ENCODE peak calls at places on chromosomes 1 and 21, in nine cellular contexts. I is NCI-H2081; S is central memory CD4-positive, alpha-beta T cell; E is GM23248; L is heart left ventricle; Q is NCI-H460; G is ACHN; O is mesenteric fat pad; D is AG08396. W is an unnamed sample.

GRCh38 chr1:232963366-232963765 is 13.0 kb downstream of the NTPCR start:
- DNase-seq in E (no peak), D (no peak), G (no peak), Q (no peak), I (no peak), S (no peak), O (no peak), L (no peak), W (no peak)

GRCh38 chr21:32772281-32773047 is 909 bp upstream of the PAXBP1 start:
- DNase-seq in G (peak), E (peak), O (no peak), L (no peak), Q (no peak), D (peak), I (no peak), S (peak), W (peak)

GRCh38 chr1:95006681-95007080 is 66.1 kb downstream of the ALG14 start:
- DNase-seq in D (no peak), E (no peak), I (no peak), L (no peak), G (no peak), Q (no peak), O (no peak), S (no peak), W (no peak)

GRCh38 chr1:201486158-201486557 is 17.2 kb upstream of the PHLDA3 start:
- DNase-seq in E (peak), I (no peak), Q (no peak), S (no peak), G (no peak), D (no peak), L (no peak), O (no peak), W (no peak)

GRCh38 chr1:115496904-115497527 is 144.8 kb upstream of the VANGL1 start:
- DNase-seq in I (no peak), G (peak), L (no peak), Q (no peak), E (peak), D (peak), S (no peak), O (no peak), W (no peak)

GRCh38 chr1:30919025-30919881 is 10.7 kb upstream of the SDC3 start:
- DNase-seq in I (no peak), E (peak), G (peak), O (peak), D (peak), Q (no peak), L (no peak), S (no peak), W (no peak)

GRCh38 chr1:96028071-96028470 is 693.5 kb upstream of the PTBP2 start:
- DNase-seq in E (no peak), D (no peak), Q (no peak), I (no peak), O (no peak), G (no peak), S (no peak), L (peak), W (no peak)

GRCh38 chr1:35808376-35809155 is 750 bp downstream of the AGO4 start:
- DNase-seq in D (peak), G (peak), S (no peak), E (peak), L (peak), Q (no peak), O (no peak), I (no peak), W (peak)

GRCh38 chr1:38585460-38585859 is 274.1 kb downstream of the RRAGC start:
- DNase-seq in L (no peak), O (peak), G (no peak), Q (no peak), S (no peak), I (no peak), E (no peak), D (no peak), W (no peak)

GRCh38 chr1:157367870-157368269 is 184.4 kb downstream of the FCRL5 start:
- DNase-seq in S (no peak), E (no peak), Q (no peak), G (no peak), L (no peak), I (no peak), D (no peak), O (no peak), W (no peak)

GRCh38 chr1:27968692-27969091 is 8.9 kb downstream of the XKR8 start:
- DNase-seq in E (peak), D (peak), G (peak), L (no peak), I (no peak), O (no peak), S (no peak), Q (peak), W (peak)

W was measured in GM04504.